ENCODE peak calls at places on chromosomes 3 and 15, in five cellular contexts. J is SK-N-SH, F is HepG2, N is GM12878, P is K562. H is an unnamed sample.

GRCh38 chr15:34837246-34838016 is 42.1 kb upstream of the ACTC1 start:
- DNase-seq in J (no peak), F (no peak), N (no peak), P (peak), H (no peak)

GRCh38 chr3:5972586-5972985 is 785.1 kb downstream of the EDEM1 start:
- DNase-seq in J (no peak), F (no peak), N (no peak), P (no peak), H (no peak)

GRCh38 chr3:35184775-35185174 is 454.6 kb upstream of the ARPP21 start:
- DNase-seq in J (no peak), F (no peak), N (no peak), P (no peak), H (no peak)

GRCh38 chr15:67897646-67898045 is 57.8 kb upstream of the RNU6-1 start:
- DNase-seq in J (no peak), F (no peak), N (no peak), P (no peak), H (no peak)

GRCh38 chr3:16148783-16149182 is 25.7 kb upstream of the GALNT15 start:
- DNase-seq in J (no peak), F (no peak), N (no peak), P (no peak), H (no peak)

GRCh38 chr3:190892328-190893011 is 30.0 kb upstream of the GMNC start:
- DNase-seq in J (no peak), F (no peak), N (no peak), P (no peak), H (no peak)

GRCh38 chr3:58116161-58116955 is 94.4 kb downstream of the DNASE1L3 start:
- DNase-seq in J (no peak), F (no peak), N (peak), P (no peak), H (no peak)

GRCh38 chr3:51620543-51620942 is 50.5 kb upstream of the TEX264 start:
- DNase-seq in J (no peak), F (peak), N (no peak), P (no peak), H (no peak)

GRCh38 chr15:89888214-89888804 is 5.5 kb downstream of the AP3S2 start:
- DNase-seq in J (no peak), F (peak), N (no peak), P (peak), H (peak)

GRCh38 chr15:52334491-52335160 is 39.0 kb upstream of the MYO5C start:
- DNase-seq in J (no peak), F (no peak), N (no peak), P (no peak), H (no peak)

GRCh38 chr3:172138792-172139507 is 99.6 kb downstream of the FNDC3B start:
- DNase-seq in J (no peak), F (peak), N (peak), P (peak), H (no peak)

GRCh38 chr3:45008117-45008516 is 18.0 kb upstream of the CLEC3B start:
- DNase-seq in J (no peak), F (no peak), N (no peak), P (no peak), H (no peak)

GRCh38 chr3:58471025-58471887 is 20.6 kb upstream of the KCTD6 start:
- DNase-seq in J (no peak), F (peak), N (no peak), P (peak), H (peak)

GRCh38 chr15:64912379-64912778 is 677 bp downstream of the ANKDD1A start:
- DNase-seq in J (peak), F (no peak), N (no peak), P (no peak), H (no peak)

GRCh38 chr3:65545429-65545828 is 493.3 kb downstream of the MAGI1 start:
- DNase-seq in J (no peak), F (no peak), N (no peak), P (no peak), H (no peak)

GRCh38 chr15:29698030-29698701 is 124.1 kb downstream of the TJP1 start:
- DNase-seq in J (no peak), F (peak), N (no peak), P (no peak), H (peak)

GRCh38 chr3:138768126-138768525 is 66.6 kb downstream of the PIK3CB start:
- DNase-seq in J (no peak), F (no peak), N (no peak), P (peak), H (peak)

GRCh38 chr3:71063768-71064287 is 519.7 kb downstream of the FOXP1 start:
- DNase-seq in J (peak), F (peak), N (no peak), P (peak), H (no peak)

GRCh38 chr15:40893019-40893723 is 1.1 kb upstream of the VPS18 start:
- DNase-seq in J (no peak), F (no peak), N (no peak), P (no peak), H (no peak)

GRCh38 chr3:177287231-177287630 is 89.9 kb upstream of the TBL1XR1 start:
- DNase-seq in J (no peak), F (no peak), N (no peak), P (peak), H (no peak)

GRCh38 chr3:193292386-193292785 is 51.4 kb downstream of the PLAAT1 start:
- DNase-seq in J (no peak), F (no peak), N (no peak), P (no peak), H (no peak)

GRCh38 chr3:43723121-43723734 is 32.5 kb downstream of the ABHD5 start:
- DNase-seq in J (no peak), F (no peak), N (no peak), P (no peak), H (no peak)

GRCh38 chr3:190401943-190402342 is 14.0 kb downstream of the CLDN16 start:
- DNase-seq in J (no peak), F (no peak), N (no peak), P (no peak), H (no peak)

GRCh38 chr15:65377105-65377975 is 462 bp downstream of the IGDCC3 start:
- DNase-seq in J (peak), F (no peak), N (no peak), P (no peak), H (no peak)

GRCh38 chr3:189967254-189967865 is 153.3 kb downstream of the P3H2 start:
- DNase-seq in J (peak), F (peak), N (no peak), P (peak), H (peak)

GRCh38 chr3:8500208-8500961 is 1.2 kb upstream of the LMCD1 start:
- DNase-seq in J (peak), F (peak), N (no peak), P (no peak), H (no peak)

GRCh38 chr15:78228356-78228996 is 5.9 kb downstream of the ACSBG1 start:
- DNase-seq in J (no peak), F (no peak), N (no peak), P (no peak), H (no peak)

GRCh38 chr3:53164911-53165310 is 3.9 kb downstream of the PRKCD start:
- DNase-seq in J (no peak), F (no peak), N (no peak), P (no peak), H (no peak)

GRCh38 chr3:173399001-173399400 is 1.5 kb downstream of the NLGN1 start:
- DNase-seq in J (no peak), F (no peak), N (no peak), P (no peak), H (no peak)

DNA sequence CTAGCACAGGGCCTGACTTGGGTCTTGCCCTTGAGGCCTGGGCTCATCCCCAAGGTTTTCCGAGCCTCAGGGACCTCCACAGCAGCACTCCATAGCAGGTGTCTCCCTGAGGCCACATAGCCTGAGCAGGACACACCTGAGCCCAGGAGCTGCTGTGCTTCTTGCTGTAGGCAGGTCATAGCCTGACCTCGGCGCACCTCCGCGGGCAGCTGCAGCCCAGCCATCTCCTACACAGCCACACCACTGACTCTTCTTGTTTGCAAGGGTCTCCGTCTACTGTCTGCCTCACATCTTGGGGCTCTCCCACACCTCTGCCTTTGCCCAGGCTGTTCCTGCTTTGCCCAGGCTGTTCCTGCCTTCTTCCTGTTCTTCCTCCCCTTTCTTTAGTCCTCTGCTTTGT is 224.8 kb downstream of the SLCO3A1 start:
- DNase-seq in J (no peak), F (no peak), N (no peak), P (no peak), H (no peak)
- TF ChIP-seq ZBTB33 in J (no peak), F (no peak), N (no peak), P (no peak), H (no peak)

DNA sequence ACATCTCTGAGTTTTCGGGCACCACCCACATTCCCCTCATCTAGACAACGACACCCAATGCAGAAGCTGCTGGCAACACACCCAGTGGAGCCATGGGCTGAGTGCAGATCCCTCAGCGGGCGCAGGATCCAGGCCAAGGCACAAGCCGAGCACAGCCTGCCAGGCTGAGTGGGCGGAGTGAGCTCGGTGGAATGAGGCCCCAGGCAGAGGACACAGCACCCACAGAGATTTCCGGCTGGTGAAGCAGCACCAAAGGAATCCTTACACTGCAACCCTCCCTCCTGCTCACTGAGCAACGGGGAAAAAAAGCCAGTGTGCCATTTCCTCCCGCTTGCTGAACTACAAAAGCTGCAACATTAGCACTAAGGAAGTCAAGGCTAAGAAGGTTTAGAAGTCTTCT is 34.2 kb downstream of the ZMAT3 start:
- DNase-seq in J (no peak), F (no peak), N (no peak), P (no peak), H (no peak)
- TF ChIP-seq ZBTB33 in J (no peak), F (no peak), N (no peak), P (no peak), H (no peak)

DNA sequence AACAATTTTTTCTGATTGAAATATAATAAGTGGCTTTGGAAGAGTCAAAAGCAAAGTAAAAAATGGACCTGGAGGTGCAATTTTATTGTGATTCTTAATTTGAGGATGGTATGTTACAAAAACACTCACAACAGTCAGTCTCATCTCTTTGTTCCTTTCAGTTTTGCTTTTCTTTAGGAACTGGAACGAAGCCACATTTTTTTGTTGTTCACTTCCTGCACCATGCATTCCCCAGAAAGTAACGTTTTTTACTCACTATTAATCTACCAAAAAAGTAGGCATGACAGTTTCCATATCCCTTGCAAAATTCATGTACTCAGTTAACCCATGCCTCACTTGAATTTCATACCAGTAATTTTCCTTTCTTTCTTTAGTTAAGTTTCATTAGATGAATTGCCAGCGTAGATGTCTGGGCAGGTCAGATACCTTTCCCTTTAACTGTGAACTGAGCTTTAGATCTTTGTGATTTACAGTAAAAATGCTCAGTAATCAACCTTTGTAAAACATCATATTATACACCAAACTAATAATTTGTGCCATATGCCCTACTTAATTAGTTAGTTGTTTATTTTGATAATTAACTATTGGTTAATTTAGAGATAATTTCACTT is 384.3 kb downstream of the ROBO1 start:
- DNase-seq in J (no peak), F (no peak), N (no peak), P (no peak), H (no peak)
- TF ChIP-seq ZBTB33 in J (no peak), F (no peak), N (no peak), P (no peak), H (no peak)

GRCh38 chr15:74937602-74938371 is at the start of gene COX5A:
- DNase-seq in J (peak), F (peak), N (peak), P (peak), H (peak)

GRCh38 chr15:74933573-74933972 is 4.3 kb downstream of the COX5A start:
- DNase-seq in J (no peak), F (no peak), N (no peak), P (no peak), H (no peak)

GRCh38 chr15:74937226-74937601 is 659 bp downstream of the COX5A start:
- DNase-seq in J (no peak), F (no peak), N (no peak), P (no peak), H (no peak)
- TF ChIP-seq ZBTB33 in J (no peak), F (no peak), N (no peak), P (no peak), H (no peak)